ENCODE peak calls at places on chromosomes 4 and X, in four cellular contexts. One of them, this sample, is unnamed.

GRCh38 chr4:66574145-66574978 is 904.1 kb upstream of the EPHA5 start:
- DNase-seq in BJ: peak; percentile 75
- DNase-seq in fibroblast of lung: peak; percentile 95
- DNase-seq in astrocyte: peak; percentile 95
- DNase-seq in this sample: peak; percentile 35

GRCh38 chr4:15164571-15164970 is 162.3 kb downstream of the CPEB2 start:
- DNase-seq in astrocyte: no peak
- DNase-seq in BJ: no peak
- DNase-seq in fibroblast of lung: no peak
- DNase-seq in this sample: no peak

GRCh38 chr4:41213563-41214157 is 682 bp downstream of the APBB2 start:
- DNase-seq in BJ: no peak
- DNase-seq in fibroblast of lung: no peak
- DNase-seq in astrocyte: no peak
- DNase-seq in this sample: no peak

GRCh38 chrX:152893631-152894610 is 3.9 kb upstream of the ZNF185 start:
- DNase-seq in astrocyte: no peak
- DNase-seq in fibroblast of lung: no peak
- DNase-seq in BJ: no peak
- DNase-seq in this sample: no peak

GRCh38 chr4:10180927-10181744 is 64.5 kb upstream of the WDR1 start:
- DNase-seq in astrocyte: no peak
- DNase-seq in BJ: no peak
- DNase-seq in fibroblast of lung: peak; percentile 7
- DNase-seq in this sample: no peak

GRCh38 chrX:24173115-24173847 is 23.8 kb downstream of the ZFX start:
- DNase-seq in fibroblast of lung: peak; percentile 38
- DNase-seq in BJ: no peak
- DNase-seq in astrocyte: peak; percentile 17
- DNase-seq in this sample: no peak

GRCh38 chr4:133588306-133588705 is 439.2 kb downstream of the PCDH10 start:
- DNase-seq in astrocyte: peak; percentile 84
- DNase-seq in BJ: no peak
- DNase-seq in fibroblast of lung: peak; percentile 85
- DNase-seq in this sample: no peak

GRCh38 chr4:55768291-55768690 is 51.3 kb upstream of the EXOC1L start:
- DNase-seq in astrocyte: peak; percentile 64
- DNase-seq in fibroblast of lung: peak; percentile 77
- DNase-seq in BJ: no peak
- DNase-seq in this sample: peak; percentile 12

GRCh38 chr4:6991771-6992557 is 51.2 kb upstream of the TADA2B start:
- DNase-seq in fibroblast of lung: peak; percentile 95
- DNase-seq in astrocyte: peak; percentile 94
- DNase-seq in BJ: peak; percentile 62
- DNase-seq in this sample: peak; percentile 68

GRCh38 chrX:114841051-114841450 is 176.4 kb downstream of the IL13RA2 start:
- DNase-seq in astrocyte: peak; percentile 0
- DNase-seq in BJ: peak; percentile 30
- DNase-seq in fibroblast of lung: peak; percentile 14
- DNase-seq in this sample: no peak

GRCh38 chr4:113575391-113575790 is 186.1 kb downstream of the CAMK2D start:
- DNase-seq in fibroblast of lung: peak; percentile 82
- DNase-seq in astrocyte: peak; percentile 78
- DNase-seq in BJ: no peak
- DNase-seq in this sample: no peak

GRCh38 chr4:116515959-116516358 is 569.4 kb downstream of the TRAM1L1 start:
- DNase-seq in BJ: no peak
- DNase-seq in fibroblast of lung: no peak
- DNase-seq in astrocyte: no peak
- DNase-seq in this sample: no peak

GRCh38 chrX:103066606-103067005 is 2.6 kb upstream of the BEX1 start:
- DNase-seq in astrocyte: peak; percentile 8
- DNase-seq in BJ: no peak
- DNase-seq in fibroblast of lung: peak; percentile 9
- DNase-seq in this sample: no peak

GRCh38 chr4:165131247-165131832 is 18.7 kb upstream of the TMEM192 start:
- DNase-seq in BJ: no peak
- DNase-seq in astrocyte: no peak
- DNase-seq in fibroblast of lung: peak; percentile 26
- DNase-seq in this sample: peak; percentile 19

GRCh38 chr4:3662516-3662915 is 103.7 kb upstream of the ADRA2C start:
- DNase-seq in BJ: no peak
- DNase-seq in fibroblast of lung: no peak
- DNase-seq in astrocyte: no peak
- DNase-seq in this sample: no peak

GRCh38 chr4:67087897-67088296 is 457.4 kb downstream of the CENPC start:
- DNase-seq in BJ: no peak
- DNase-seq in fibroblast of lung: no peak
- DNase-seq in astrocyte: no peak
- DNase-seq in this sample: no peak

GRCh38 chrX:31516492-31516891 is 444.7 kb upstream of the FTHL17 start:
- DNase-seq in astrocyte: no peak
- DNase-seq in BJ: no peak
- DNase-seq in fibroblast of lung: no peak
- DNase-seq in this sample: no peak

GRCh38 chr4:25580633-25581467 is 74.8 kb upstream of the SLC34A2 start:
- DNase-seq in BJ: no peak
- DNase-seq in fibroblast of lung: no peak
- DNase-seq in astrocyte: no peak
- DNase-seq in this sample: no peak

GRCh38 chr4:185916231-185916630 is 104.2 kb upstream of the SORBS2 start:
- DNase-seq in astrocyte: no peak
- DNase-seq in fibroblast of lung: no peak
- DNase-seq in BJ: no peak
- DNase-seq in this sample: no peak

GRCh38 chr4:112951362-112951962 is 98.0 kb upstream of the ANK2 start:
- DNase-seq in astrocyte: peak; percentile 2
- DNase-seq in fibroblast of lung: peak; percentile 3
- DNase-seq in BJ: no peak
- DNase-seq in this sample: no peak

GRCh38 chr4:4583606-4584005 is 41.8 kb upstream of the STX18 start:
- DNase-seq in astrocyte: no peak
- DNase-seq in BJ: no peak
- DNase-seq in fibroblast of lung: no peak
- DNase-seq in this sample: no peak

GRCh38 chr4:6811165-6811564 is 28.6 kb downstream of the KIAA0232 start:
- DNase-seq in BJ: no peak
- DNase-seq in fibroblast of lung: no peak
- DNase-seq in astrocyte: no peak
- DNase-seq in this sample: no peak

GRCh38 chrX:12315526-12315925 is 177.3 kb downstream of the FRMPD4 start:
- DNase-seq in BJ: no peak
- DNase-seq in astrocyte: no peak
- DNase-seq in fibroblast of lung: no peak
- DNase-seq in this sample: no peak

GRCh38 chr4:38716271-38716670 is 52.3 kb downstream of the KLF3 start:
- DNase-seq in astrocyte: no peak
- DNase-seq in BJ: no peak
- DNase-seq in fibroblast of lung: no peak
- DNase-seq in this sample: no peak

GRCh38 chrX:133414399-133415275 is 652 bp downstream of the GPC4 start:
- DNase-seq in BJ: no peak
- DNase-seq in fibroblast of lung: peak; percentile 28
- DNase-seq in astrocyte: peak; percentile 10
- DNase-seq in this sample: no peak

GRCh38 chr4:15592799-15593198 is 62.4 kb downstream of the FBXL5 start:
- DNase-seq in fibroblast of lung: no peak
- DNase-seq in astrocyte: no peak
- DNase-seq in BJ: no peak
- DNase-seq in this sample: no peak

GRCh38 chr4:2818351-2818939 is 25.2 kb upstream of the ADD1 start:
- DNase-seq in astrocyte: no peak
- DNase-seq in BJ: no peak
- DNase-seq in fibroblast of lung: no peak
- DNase-seq in this sample: no peak

GRCh38 chrX:118839334-118839958 is 15.8 kb downstream of the ZCCHC12 start:
- DNase-seq in fibroblast of lung: peak; percentile 24
- DNase-seq in astrocyte: no peak
- DNase-seq in BJ: no peak
- DNase-seq in this sample: peak; percentile 3

GRCh38 chr4:176357359-176358082 is 37.8 kb downstream of the SPCS3 start:
- DNase-seq in BJ: no peak
- DNase-seq in fibroblast of lung: no peak
- DNase-seq in astrocyte: no peak
- DNase-seq in this sample: no peak

GRCh38 chrX:25156323-25156722 is 140.6 kb upstream of the ARX start:
- DNase-seq in astrocyte: peak; percentile 36
- DNase-seq in fibroblast of lung: peak; percentile 49
- DNase-seq in BJ: peak; percentile 13
- DNase-seq in this sample: no peak

GRCh38 chr4:3688018-3688998 is 77.9 kb upstream of the ADRA2C start:
- DNase-seq in BJ: no peak
- DNase-seq in astrocyte: no peak
- DNase-seq in fibroblast of lung: peak; percentile 6
- DNase-seq in this sample: no peak

GRCh38 chr4:76984788-76985211 is 35.2 kb downstream of the SEPTIN11 start:
- DNase-seq in fibroblast of lung: peak; percentile 100
- DNase-seq in BJ: peak; percentile 100
- DNase-seq in astrocyte: peak; percentile 100
- DNase-seq in this sample: peak; percentile 98

GRCh38 chr4:121049072-121049599 is 23.2 kb downstream of the NDNF start:
- DNase-seq in BJ: no peak
- DNase-seq in fibroblast of lung: peak; percentile 31
- DNase-seq in astrocyte: no peak
- DNase-seq in this sample: no peak

GRCh38 chr4:48130100-48130499 is 4.0 kb downstream of the TXK start:
- DNase-seq in fibroblast of lung: no peak
- DNase-seq in BJ: no peak
- DNase-seq in astrocyte: no peak
- DNase-seq in this sample: no peak

GRCh38 chr4:7214359-7214758 is 22.0 kb downstream of the SORCS2 start:
- DNase-seq in fibroblast of lung: peak; percentile 70
- DNase-seq in BJ: no peak
- DNase-seq in astrocyte: peak; percentile 63
- DNase-seq in this sample: no peak

GRCh38 chrX:31213941-31214340 is 142.1 kb upstream of the FTHL17 start:
- DNase-seq in astrocyte: no peak
- DNase-seq in BJ: no peak
- DNase-seq in fibroblast of lung: no peak
- DNase-seq in this sample: no peak

GRCh38 chrX:40111868-40112267 is 14.1 kb upstream of the BCOR start:
- DNase-seq in astrocyte: no peak
- DNase-seq in BJ: no peak
- DNase-seq in fibroblast of lung: no peak
- DNase-seq in this sample: no peak
- TF ChIP-seq CTCF in astrocyte: no peak
- TF ChIP-seq CTCF in BJ: no peak
- TF ChIP-seq CTCF in fibroblast of lung: no peak
- TF ChIP-seq CTCF in this sample: no peak

DNA sequence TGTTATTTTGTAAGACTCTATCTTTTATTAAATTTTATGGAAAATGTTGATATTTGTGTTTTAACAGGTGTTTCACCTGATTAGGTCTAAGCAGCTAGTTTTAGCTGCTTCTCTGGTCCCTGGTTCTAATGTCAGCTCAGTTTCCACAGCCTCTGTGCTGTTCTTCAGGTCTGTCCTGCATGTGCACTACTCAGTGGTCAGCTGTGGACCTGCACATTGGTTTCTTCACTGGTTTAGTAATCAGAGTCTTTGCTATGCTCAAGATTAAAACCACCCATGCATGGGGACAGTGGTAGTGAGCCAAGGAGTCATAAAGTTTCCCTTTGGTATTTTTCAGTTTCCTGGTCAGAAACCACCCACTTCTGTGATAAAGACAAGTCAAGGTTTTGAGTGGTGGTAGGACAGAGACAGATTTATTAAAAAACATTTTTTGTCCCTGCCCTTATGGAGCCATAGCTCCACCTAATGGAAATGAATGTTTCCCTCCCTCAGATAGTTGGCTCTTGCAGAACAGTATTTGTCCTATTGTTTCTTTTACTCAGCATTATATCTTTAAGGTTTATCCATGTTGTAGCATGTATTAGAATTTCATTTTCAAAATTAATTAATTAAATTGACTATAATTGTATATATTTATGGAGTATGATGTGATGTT is 36.8 kb upstream of the VBP1 start:
- DNase-seq in fibroblast of lung: no peak
- DNase-seq in astrocyte: no peak
- DNase-seq in BJ: no peak
- DNase-seq in this sample: no peak
- TF ChIP-seq CTCF in fibroblast of lung: no peak
- TF ChIP-seq CTCF in astrocyte: no peak
- TF ChIP-seq CTCF in BJ: no peak
- TF ChIP-seq CTCF in this sample: no peak

GRCh38 chr4:75714681-75715080 is 9.7 kb upstream of the USO1 start:
- DNase-seq in astrocyte: no peak
- DNase-seq in BJ: no peak
- DNase-seq in fibroblast of lung: no peak
- DNase-seq in this sample: no peak
- TF ChIP-seq CTCF in astrocyte: no peak
- TF ChIP-seq CTCF in BJ: no peak
- TF ChIP-seq CTCF in fibroblast of lung: no peak
- TF ChIP-seq CTCF in this sample: no peak

GRCh38 chrX:125826080-125826479 is 340.0 kb downstream of the DCAF12L2 start:
- DNase-seq in BJ: no peak
- DNase-seq in astrocyte: no peak
- DNase-seq in fibroblast of lung: no peak
- DNase-seq in this sample: no peak
- TF ChIP-seq CTCF in BJ: no peak
- TF ChIP-seq CTCF in astrocyte: no peak
- TF ChIP-seq CTCF in fibroblast of lung: no peak
- TF ChIP-seq CTCF in this sample: no peak

GRCh38 chr4:114694770-114695169 is 96.2 kb downstream of the UGT8 start:
- DNase-seq in fibroblast of lung: peak; percentile 23
- DNase-seq in BJ: peak; percentile 2
- DNase-seq in astrocyte: peak; percentile 3
- DNase-seq in this sample: no peak
- TF ChIP-seq CTCF in fibroblast of lung: peak; percentile 52
- TF ChIP-seq CTCF in BJ: peak; percentile 44
- TF ChIP-seq CTCF in astrocyte: peak; percentile 48
- TF ChIP-seq CTCF in this sample: peak; percentile 42

DNA sequence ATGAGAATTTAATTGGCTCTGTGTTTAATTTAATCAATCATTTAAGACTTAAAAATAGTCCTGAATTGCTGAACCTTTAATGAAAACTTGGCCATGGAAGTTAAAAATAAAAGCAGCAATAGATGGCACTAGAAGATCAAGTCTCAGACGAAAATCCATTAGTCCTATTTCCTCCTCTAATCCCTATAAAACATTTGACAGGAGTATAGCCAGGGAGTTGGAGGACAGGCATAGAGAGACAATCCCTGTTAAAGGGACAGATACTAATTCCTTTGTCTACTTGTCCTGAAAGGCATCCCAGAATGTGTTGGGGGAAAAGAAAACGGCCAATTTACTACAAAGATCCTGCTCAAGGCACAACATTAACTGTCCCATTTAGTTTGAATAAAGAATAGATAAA is 276.3 kb upstream of the TACR3 start:
- DNase-seq in astrocyte: peak; percentile 4
- DNase-seq in fibroblast of lung: peak; percentile 12
- DNase-seq in BJ: no peak
- DNase-seq in this sample: no peak
- TF ChIP-seq CTCF in astrocyte: no peak
- TF ChIP-seq CTCF in fibroblast of lung: no peak
- TF ChIP-seq CTCF in BJ: no peak
- TF ChIP-seq CTCF in this sample: no peak

This sample was measured in AG09319.